ENCODE peak calls at places on chromosome 16, in eight cellular contexts. Z is lung, K is uterus, S is AG10803, B is ovary, Y is fibroblast of pulmonary artery, U is HFF-Myc, O is astrocyte of the spinal cord. C is an unnamed sample.

GRCh38 chr16:75272097-75272548 is 20.7 kb upstream of the BCAR1 start:
- DNase-seq in S (no peak), K (no peak), O (no peak), Y (no peak), U (no peak), Z (no peak), B (no peak), C (no peak)

GRCh38 chr16:28494141-28494851 is at the start of gene APOBR:
- DNase-seq in Y (no peak), S (no peak), B (no peak), O (no peak), U (no peak), Z (peak), K (no peak), C (no peak)

GRCh38 chr16:22370038-22370541 is 4.3 kb downstream of the CDR2 start:
- DNase-seq in O (no peak), U (no peak), B (no peak), Z (no peak), K (no peak), S (peak), Y (peak), C (peak)

GRCh38 chr16:3583303-3584038 is 6.3 kb upstream of the NLRC3 start:
- DNase-seq in O (no peak), S (no peak), K (no peak), Y (no peak), Z (no peak), U (no peak), B (no peak), C (no peak)

GRCh38 chr16:85235988-85236831 is 123.9 kb upstream of the CIBAR2 start:
- DNase-seq in Z (no peak), S (no peak), K (peak), B (peak), U (no peak), Y (no peak), O (peak), C (no peak)

GRCh38 chr16:31108035-31108793 is at the start of gene BCKDK:
- DNase-seq in B (peak), Z (peak), K (peak), O (peak), Y (peak), U (no peak), S (peak), C (no peak)

GRCh38 chr16:16992986-16993783 is 477.6 kb downstream of the XYLT1 start:
- DNase-seq in K (no peak), B (no peak), U (no peak), O (no peak), Z (no peak), Y (no peak), S (no peak), C (no peak)

GRCh38 chr16:3787924-3788661 is 70.8 kb upstream of the TRAP1 start:
- DNase-seq in B (no peak), K (no peak), Z (no peak), S (no peak), O (no peak), U (no peak), Y (no peak), C (no peak)

GRCh38 chr16:17578921-17579876 is 108.4 kb upstream of the XYLT1 start:
- DNase-seq in O (peak), K (peak), Z (peak), B (peak), S (peak), Y (peak), U (peak), C (peak)

GRCh38 chr16:78915916-78916315 is 684.6 kb downstream of the MAF start:
- DNase-seq in O (no peak), K (no peak), Z (no peak), U (no peak), B (no peak), S (no peak), Y (no peak), C (no peak)

GRCh38 chr16:30368122-30368791 is 2.0 kb downstream of the TBC1D10B start:
- DNase-seq in B (peak), Y (peak), O (peak), S (peak), K (no peak), Z (no peak), U (no peak), C (no peak)

GRCh38 chr16:18983565-18984424 is at the start of gene TMC7:
- DNase-seq in Y (peak), Z (peak), U (peak), K (peak), B (peak), S (peak), O (peak), C (peak)

GRCh38 chr16:17775061-17775460 is 304.3 kb upstream of the XYLT1 start:
- DNase-seq in K (no peak), O (no peak), S (peak), Z (no peak), Y (peak), U (no peak), B (no peak), C (no peak)

GRCh38 chr16:89188064-89188441 is 12.3 kb downstream of the SLC22A31 start:
- DNase-seq in O (no peak), S (no peak), B (no peak), Y (no peak), K (no peak), Z (no peak), U (no peak), C (no peak)

GRCh38 chr16:4203748-4204147 is 38.1 kb downstream of the SRL start:
- DNase-seq in B (no peak), Y (no peak), U (no peak), S (no peak), Z (no peak), K (no peak), O (no peak), C (no peak)

GRCh38 chr16:20084624-20085226 is 11.0 kb upstream of the GPR139 start:
- DNase-seq in B (no peak), S (no peak), O (no peak), U (no peak), Y (no peak), Z (no peak), K (no peak), C (no peak)

GRCh38 chr16:21326459-21326858 is 48.4 kb upstream of the CRYM start:
- DNase-seq in S (no peak), U (no peak), Z (no peak), B (no peak), Y (no peak), K (no peak), O (no peak), C (no peak)

GRCh38 chr16:3651461-3652372 is 2.8 kb upstream of the DNASE1 start:
- DNase-seq in S (no peak), Z (no peak), K (no peak), B (no peak), Y (no peak), U (no peak), O (no peak), C (no peak)

GRCh38 chr16:78310196-78310595 is 210.7 kb downstream of the WWOX start:
- DNase-seq in U (no peak), S (no peak), K (no peak), Z (no peak), Y (no peak), O (no peak), B (no peak), C (no peak)

GRCh38 chr16:71384073-71384724 is 25.7 kb downstream of the CALB2 start:
- DNase-seq in K (no peak), B (no peak), Z (no peak), U (no peak), S (no peak), O (no peak), Y (no peak), C (no peak)

GRCh38 chr16:5056347-5056746 is 9.4 kb downstream of the C16orf89 start:
- DNase-seq in Y (no peak), S (no peak), Z (no peak), K (no peak), U (no peak), O (no peak), B (no peak), C (no peak)

GRCh38 chr16:11251525-11252481 is 4.2 kb downstream of the SOCS1 start:
- DNase-seq in B (no peak), Z (no peak), Y (peak), K (no peak), U (no peak), O (peak), S (peak), C (no peak)

GRCh38 chr16:81401035-81401950 is 43.3 kb upstream of the CMIP start:
- DNase-seq in Y (peak), K (peak), S (peak), U (no peak), B (peak), O (no peak), Z (no peak), C (peak)

GRCh38 chr16:12435730-12436129 is 368.0 kb downstream of the CPPED1 start:
- DNase-seq in O (no peak), S (no peak), Z (no peak), B (no peak), Y (no peak), K (no peak), U (no peak), C (no peak)

GRCh38 chr16:48321307-48322036 is 63.7 kb downstream of the SIAH1 start:
- DNase-seq in Y (peak), S (peak), B (no peak), Z (no peak), K (no peak), U (no peak), O (peak), C (no peak)

GRCh38 chr16:4505356-4506153 is 29.4 kb downstream of the HMOX2 start:
- DNase-seq in U (no peak), B (no peak), K (no peak), Y (no peak), O (no peak), S (no peak), Z (peak), C (no peak)

GRCh38 chr16:56603589-56603988 is 4.8 kb upstream of the MT2A start:
- DNase-seq in O (no peak), B (no peak), U (no peak), S (peak), Y (peak), Z (no peak), K (no peak), C (no peak)

DNA sequence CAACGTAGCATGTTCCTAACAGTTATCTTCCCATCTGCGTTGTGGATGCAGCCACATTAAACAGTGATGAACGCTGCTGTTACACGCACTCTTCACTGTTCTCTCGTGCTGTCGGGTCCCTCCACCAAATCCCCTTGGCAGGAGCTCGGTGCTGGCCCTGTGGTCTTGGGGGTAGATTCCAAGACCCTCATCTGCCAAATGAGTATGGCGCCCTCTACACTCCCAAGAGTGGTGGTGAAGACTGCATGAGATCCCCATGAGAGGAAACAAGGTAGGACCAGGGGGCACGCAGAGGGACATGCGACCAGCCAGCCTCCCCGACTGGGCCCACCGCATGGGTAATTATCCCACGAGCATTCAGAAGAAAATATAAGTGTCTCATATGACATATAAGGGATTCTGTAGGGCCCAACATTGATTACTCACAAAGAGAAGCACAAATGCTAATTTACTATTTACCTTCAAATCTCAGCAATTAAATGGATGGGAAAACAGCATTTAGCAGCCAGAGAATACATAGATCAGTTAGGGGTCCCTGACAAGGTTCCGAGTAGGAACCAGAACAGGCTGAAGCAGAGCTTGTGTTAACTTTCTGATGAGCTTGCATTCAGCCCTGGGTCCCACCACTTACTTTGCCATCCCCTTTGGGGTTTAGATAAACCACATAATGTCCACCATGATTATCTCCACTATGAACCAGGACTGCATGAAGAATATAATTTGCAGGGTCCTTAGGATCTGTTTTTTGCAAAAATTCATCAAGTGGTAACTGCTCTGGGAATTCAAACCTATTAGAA is 23.8 kb downstream of the LITAFD start:
- DNase-seq in K (no peak), B (no peak), S (no peak), Z (no peak), U (no peak), Y (no peak), O (no peak), C (no peak)
- TF ChIP-seq CTCF in K (no peak), B (no peak), S (peak), Z (no peak), U (peak), Y (peak), O (peak), C (peak)

GRCh38 chr16:14284371-14284770 is 213.3 kb downstream of the MRTFB start:
- DNase-seq in K (no peak), S (no peak), Y (no peak), U (no peak), O (no peak), B (no peak), Z (no peak), C (no peak)

GRCh38 chr16:14283786-14284185 is 212.7 kb downstream of the MRTFB start:
- DNase-seq in S (no peak), Y (no peak), K (no peak), B (no peak), O (no peak), U (no peak), Z (no peak), C (no peak)

GRCh38 chr16:14286381-14287230 is 215.5 kb downstream of the MRTFB start:
- DNase-seq in S (no peak), O (peak), Z (no peak), Y (peak), U (no peak), B (no peak), K (no peak), C (no peak)

GRCh38 chr16:14285542-14286380 is 214.6 kb downstream of the MRTFB start:
- DNase-seq in U (peak), K (peak), S (peak), Y (peak), O (peak), B (peak), Z (peak), C (peak)

GRCh38 chr16:14284930-14285541 is 213.9 kb downstream of the MRTFB start:
- DNase-seq in S (peak), Y (peak), Z (no peak), B (no peak), K (no peak), O (peak), U (no peak), C (peak)
- TF ChIP-seq CTCF in S (peak), Y (peak), Z (no peak), B (peak), K (no peak), O (peak), U (peak), C (peak)

GRCh38 chr16:1812732-1813163 is 13.9 kb downstream of the HAGH start:
- DNase-seq in O (peak), U (no peak), B (peak), Z (peak), S (peak), K (no peak), Y (peak), C (peak)
- TF ChIP-seq CTCF in O (peak), U (peak), B (no peak), Z (peak), S (peak), K (peak), Y (peak), C (peak)

GRCh38 chr16:1282275-1282995 is 26.6 kb downstream of the TPSD1 start:
- DNase-seq in Z (no peak), O (no peak), U (no peak), K (no peak), S (no peak), Y (no peak), B (no peak), C (no peak)
- TF ChIP-seq CTCF in Z (no peak), O (no peak), U (no peak), K (no peak), S (no peak), Y (no peak), B (no peak), C (no peak)

DNA sequence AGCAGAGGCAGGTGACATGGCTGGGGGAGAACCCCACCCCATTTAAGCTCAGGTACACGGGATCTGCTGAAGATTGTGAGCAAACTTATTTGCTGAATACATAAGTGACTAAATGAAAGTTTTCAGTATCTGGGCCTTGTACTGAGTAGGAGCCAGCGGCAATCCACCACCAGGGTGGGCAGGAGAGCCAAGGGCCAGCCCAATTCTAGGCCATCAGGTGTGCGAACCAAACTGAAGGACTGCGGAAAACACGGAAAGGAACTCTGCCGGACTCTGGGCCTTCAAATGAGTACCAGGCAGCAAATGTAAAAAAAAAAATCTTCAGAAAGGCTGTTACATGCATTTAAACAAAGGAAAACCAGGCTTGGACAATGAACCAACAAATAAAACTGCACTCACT is 19.7 kb downstream of the ARHGAP17 start:
- DNase-seq in O (no peak), U (no peak), Y (no peak), S (no peak), Z (no peak), K (no peak), B (no peak), C (no peak)
- TF ChIP-seq CTCF in O (peak), U (peak), Y (no peak), S (no peak), Z (no peak), K (no peak), B (no peak), C (no peak)

GRCh38 chr16:9778879-9779278 is 403.3 kb downstream of the GRIN2A start:
- DNase-seq in B (no peak), U (no peak), Z (no peak), S (no peak), K (no peak), Y (no peak), O (no peak), C (no peak)

GRCh38 chr16:9772526-9772925 is 409.7 kb downstream of the GRIN2A start:
- DNase-seq in K (no peak), O (no peak), Z (no peak), Y (no peak), B (no peak), S (no peak), U (no peak), C (no peak)

GRCh38 chr16:9775994-9776393 is 406.2 kb downstream of the GRIN2A start:
- DNase-seq in K (no peak), O (no peak), Z (no peak), B (no peak), S (no peak), U (no peak), Y (no peak), C (no peak)
- TF ChIP-seq CTCF in K (no peak), O (no peak), Z (no peak), B (no peak), S (no peak), U (no peak), Y (no peak), C (no peak)

GRCh38 chr16:55323637-55324490 is at the start of gene IRX6:
- DNase-seq in S (peak), U (no peak), Z (peak), B (no peak), Y (no peak), K (no peak), O (no peak), C (no peak)
- TF ChIP-seq CTCF in S (peak), U (peak), Z (no peak), B (no peak), Y (no peak), K (no peak), O (peak), C (peak)

GRCh38 chr16:66524601-66525164 is 25.2 kb downstream of the TK2 start:
- DNase-seq in K (no peak), S (no peak), Z (peak), O (no peak), U (no peak), Y (no peak), B (no peak), C (no peak)
- TF ChIP-seq CTCF in K (no peak), S (no peak), Z (no peak), O (no peak), U (no peak), Y (no peak), B (no peak), C (no peak)

GRCh38 chr16:9419161-9419560 is 327.7 kb downstream of the HAPSTR1 start:
- DNase-seq in O (no peak), S (no peak), B (no peak), K (no peak), Y (no peak), U (no peak), Z (no peak), C (no peak)
- TF ChIP-seq CTCF in O (no peak), S (no peak), B (no peak), K (no peak), Y (no peak), U (no peak), Z (no peak), C (no peak)

GRCh38 chr16:49608801-49609200 is 235.2 kb downstream of the C16orf78 start:
- DNase-seq in O (peak), U (no peak), K (peak), Z (no peak), B (peak), S (peak), Y (peak), C (no peak)
- TF ChIP-seq CTCF in O (peak), U (peak), K (no peak), Z (no peak), B (peak), S (peak), Y (peak), C (peak)